ENCODE peak calls at places on chromosome 6, in seven cellular contexts. U is HCT116, M is K562, E is SK-N-SH, I is H1, B is HepG2, L is GM12878. R is an unnamed sample.

GRCh38 chr6:116314878-116315277 is 35.1 kb upstream of the TSPYL1 start:
- DNase-seq in U (no peak), M (no peak), E (no peak), I (no peak), B (no peak), L (peak), R (no peak)

GRCh38 chr6:169689247-169689646 is 12.6 kb downstream of the WDR27 start:
- DNase-seq in U (no peak), M (no peak), E (no peak), I (no peak), B (no peak), L (no peak), R (no peak)

GRCh38 chr6:17298257-17298656 is 17.1 kb downstream of the RBM24 start:
- DNase-seq in U (no peak), M (no peak), E (no peak), I (no peak), B (no peak), L (no peak), R (no peak)

GRCh38 chr6:7246401-7247178 is 66.4 kb downstream of the SSR1 start:
- DNase-seq in U (no peak), M (no peak), E (no peak), I (peak), B (no peak), L (no peak), R (no peak)

GRCh38 chr6:35581633-35582032 is 68.9 kb upstream of the TULP1 start:
- DNase-seq in U (no peak), M (no peak), E (no peak), I (peak), B (no peak), L (no peak), R (no peak)

GRCh38 chr6:73704260-73704659 is 8.3 kb downstream of the CD109 start:
- DNase-seq in U (peak), M (no peak), E (no peak), I (no peak), B (peak), L (no peak), R (no peak)

GRCh38 chr6:142566628-142567396 is 265.0 kb downstream of the ADGRG6 start:
- DNase-seq in U (peak), M (peak), E (peak), I (peak), B (peak), L (peak), R (peak)

GRCh38 chr6:33589723-33590530 is 9.9 kb upstream of the BAK1 start:
- DNase-seq in U (peak), M (peak), E (peak), I (peak), B (peak), L (peak), R (peak)

GRCh38 chr6:147381734-147382133 is 126.8 kb upstream of the SAMD5 start:
- DNase-seq in U (no peak), M (no peak), E (no peak), I (no peak), B (no peak), L (no peak), R (no peak)

GRCh38 chr6:106752641-106753040 is 123.3 kb downstream of the QRSL1 start:
- DNase-seq in U (no peak), M (no peak), E (no peak), I (no peak), B (peak), L (no peak), R (no peak)

GRCh38 chr6:69953491-69953890 is 87.1 kb downstream of the COL19A1 start:
- DNase-seq in U (no peak), M (no peak), E (no peak), I (no peak), B (no peak), L (no peak), R (no peak)

GRCh38 chr6:38345586-38345985 is 294.1 kb downstream of the BTBD9 start:
- DNase-seq in U (no peak), M (no peak), E (no peak), I (no peak), B (no peak), L (no peak), R (no peak)

GRCh38 chr6:2858678-2859324 is 17.1 kb upstream of the SERPINB1 start:
- DNase-seq in U (no peak), M (no peak), E (no peak), I (no peak), B (no peak), L (no peak), R (no peak)

GRCh38 chr6:30960907-30961673 is 20.3 kb downstream of the MUCL3 start:
- DNase-seq in U (no peak), M (no peak), E (no peak), I (no peak), B (peak), L (no peak), R (no peak)

GRCh38 chr6:39068391-39068790 is 19.8 kb downstream of the GLP1R start:
- DNase-seq in U (no peak), M (no peak), E (no peak), I (no peak), B (no peak), L (no peak), R (no peak)

GRCh38 chr6:45327956-45328522 is at the start of gene RUNX2:
- DNase-seq in U (no peak), M (no peak), E (no peak), I (no peak), B (no peak), L (no peak), R (no peak)

GRCh38 chr6:3277851-3278416 is 19.2 kb downstream of the PSMG4 start:
- DNase-seq in U (no peak), M (no peak), E (no peak), I (no peak), B (no peak), L (no peak), R (no peak)

GRCh38 chr6:88519227-88520019 is 353.3 kb upstream of the CNR1 start:
- DNase-seq in U (no peak), M (no peak), E (no peak), I (no peak), B (no peak), L (no peak), R (no peak)

GRCh38 chr6:99736302-99736701 is 129.7 kb downstream of the PRDM13 start:
- DNase-seq in U (peak), M (no peak), E (no peak), I (no peak), B (no peak), L (no peak), R (no peak)

GRCh38 chr6:147909645-147910044 is 401.2 kb downstream of the SAMD5 start:
- DNase-seq in U (no peak), M (no peak), E (no peak), I (no peak), B (no peak), L (no peak), R (no peak)

GRCh38 chr6:80333342-80333741 is 226.9 kb downstream of the BCKDHB start:
- DNase-seq in U (no peak), M (no peak), E (no peak), I (no peak), B (no peak), L (no peak), R (no peak)

GRCh38 chr6:42522021-42522420 is 41.8 kb upstream of the UBR2 start:
- DNase-seq in U (no peak), M (no peak), E (no peak), I (no peak), B (no peak), L (no peak), R (no peak)

GRCh38 chr6:32085759-32086458 is 23.2 kb downstream of the TNXB start:
- DNase-seq in U (no peak), M (peak), E (peak), I (no peak), B (no peak), L (no peak), R (peak)

GRCh38 chr6:2708456-2708855 is 42.3 kb downstream of the MYLK4 start:
- DNase-seq in U (no peak), M (no peak), E (no peak), I (no peak), B (no peak), L (no peak), R (no peak)

GRCh38 chr6:78947529-78947928 is 80.2 kb downstream of the IRAK1BP1 start:
- DNase-seq in U (no peak), M (no peak), E (no peak), I (no peak), B (no peak), L (no peak), R (no peak)

GRCh38 chr6:122553697-122554096 is 56.5 kb upstream of the PKIB start:
- DNase-seq in U (no peak), M (no peak), E (no peak), I (no peak), B (no peak), L (no peak), R (no peak)

GRCh38 chr6:168180548-168181011 is 101.6 kb upstream of the FRMD1 start:
- DNase-seq in U (no peak), M (no peak), E (no peak), I (peak), B (no peak), L (peak), R (no peak)

GRCh38 chr6:46356543-46356942 is 134.7 kb downstream of the RCAN2 start:
- DNase-seq in U (no peak), M (no peak), E (no peak), I (no peak), B (no peak), L (no peak), R (no peak)

GRCh38 chr6:168133186-168133585 is 54.2 kb upstream of the FRMD1 start:
- DNase-seq in U (no peak), M (no peak), E (no peak), I (peak), B (no peak), L (no peak), R (no peak)

GRCh38 chr6:134187751-134188150 is 130.2 kb downstream of the SGK1 start:
- DNase-seq in U (no peak), M (no peak), E (no peak), I (no peak), B (no peak), L (no peak), R (no peak)

GRCh38 chr6:16717275-16717942 is 43.9 kb downstream of the ATXN1 start:
- DNase-seq in U (no peak), M (no peak), E (no peak), I (no peak), B (no peak), L (no peak), R (no peak)

GRCh38 chr6:107207251-107207890 is 92.1 kb upstream of the BEND3 start:
- DNase-seq in U (no peak), M (no peak), E (no peak), I (no peak), B (no peak), L (no peak), R (no peak)

GRCh38 chr6:100846276-100846675 is 34.9 kb downstream of the ASCC3 start:
- DNase-seq in U (no peak), M (no peak), E (no peak), I (no peak), B (no peak), L (no peak), R (no peak)

GRCh38 chr6:46983007-46983411 is 59.1 kb downstream of the ADGRF1 start:
- DNase-seq in U (no peak), M (no peak), E (no peak), I (no peak), B (no peak), L (no peak), R (peak)

GRCh38 chr6:14981960-14982359 is 263.9 kb upstream of the JARID2 start:
- DNase-seq in U (no peak), M (no peak), E (no peak), I (no peak), B (no peak), L (no peak), R (no peak)

DNA sequence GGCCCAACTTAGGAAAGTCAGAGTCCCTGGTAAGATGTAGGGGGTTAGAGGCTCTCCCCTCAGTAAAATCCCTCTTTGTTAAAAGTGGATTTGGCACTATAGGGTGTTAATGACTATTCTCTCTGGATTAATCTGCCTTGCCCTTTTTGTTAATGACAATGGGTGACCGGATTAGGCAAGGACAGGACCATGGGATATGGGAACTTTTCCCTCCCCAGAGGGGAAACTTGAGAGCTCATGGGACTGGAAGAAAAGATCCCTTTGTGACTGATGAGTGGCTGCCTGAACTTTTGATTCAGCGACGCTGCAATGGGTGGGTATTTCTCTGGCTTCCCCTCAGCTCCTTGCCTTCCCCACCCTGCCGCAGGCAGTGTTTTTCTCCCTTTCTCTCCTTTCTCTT is 12.2 kb upstream of the TAAR9 start:
- DNase-seq in U (no peak), M (no peak), E (no peak), I (no peak), B (no peak), L (no peak), R (no peak)
- TF ChIP-seq JUND in U (no peak), M (no peak), E (no peak), I (no peak), B (no peak), L (no peak), R (no peak)

DNA sequence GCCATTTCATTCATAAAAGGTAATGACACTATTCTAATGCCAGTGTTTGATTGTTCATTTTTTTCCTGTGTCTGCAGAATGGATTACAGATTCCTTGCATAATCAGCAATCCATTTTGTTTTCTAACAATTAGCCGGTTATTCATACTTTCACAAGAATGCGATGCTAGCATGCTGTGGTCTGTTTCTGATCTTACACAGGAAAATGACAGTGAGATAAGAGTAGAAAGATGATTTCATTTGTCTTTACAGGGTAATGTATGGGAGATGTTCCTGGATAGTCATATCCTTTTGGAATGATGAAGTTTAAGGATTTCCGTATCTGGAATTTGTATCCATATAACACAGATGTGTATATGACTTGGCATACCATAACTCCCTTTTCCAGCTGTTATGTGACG is 207.3 kb downstream of the FARS2 start:
- DNase-seq in U (no peak), M (no peak), E (no peak), I (no peak), B (no peak), L (no peak), R (no peak)
- TF ChIP-seq JUND in U (no peak), M (no peak), E (peak), I (no peak), B (no peak), L (no peak), R (no peak)

GRCh38 chr6:109524129-109524528 is 41.1 kb upstream of the ZBTB24 start:
- DNase-seq in U (no peak), M (no peak), E (no peak), I (no peak), B (no peak), L (no peak), R (no peak)

GRCh38 chr6:109527989-109528388 is 45.0 kb upstream of the ZBTB24 start:
- DNase-seq in U (peak), M (peak), E (no peak), I (no peak), B (peak), L (no peak), R (no peak)

GRCh38 chr6:109521100-109521499 is 38.1 kb upstream of the ZBTB24 start:
- DNase-seq in U (no peak), M (no peak), E (no peak), I (no peak), B (no peak), L (no peak), R (no peak)

GRCh38 chr6:109526905-109527628 is 44.0 kb upstream of the ZBTB24 start:
- DNase-seq in U (peak), M (peak), E (peak), I (peak), B (peak), L (peak), R (peak)

GRCh38 chr6:109523478-109523877 is 40.5 kb upstream of the ZBTB24 start:
- DNase-seq in U (no peak), M (no peak), E (no peak), I (no peak), B (no peak), L (no peak), R (no peak)
- TF ChIP-seq JUND in U (no peak), M (no peak), E (no peak), I (no peak), B (no peak), L (no peak), R (no peak)

GRCh38 chr6:119353696-119354095 is 4.1 kb upstream of the MAN1A1 start:
- DNase-seq in U (no peak), M (no peak), E (no peak), I (no peak), B (no peak), L (no peak), R (no peak)
- TF ChIP-seq JUND in U (no peak), M (no peak), E (no peak), I (no peak), B (no peak), L (no peak), R (no peak)

GRCh38 chr6:66993272-66993671 is 1286.2 kb upstream of the EYS start:
- DNase-seq in U (no peak), M (no peak), E (no peak), I (no peak), B (no peak), L (no peak), R (no peak)
- TF ChIP-seq JUND in U (no peak), M (no peak), E (no peak), I (no peak), B (no peak), L (no peak), R (no peak)

GRCh38 chr6:145903356-145904102 is 60.6 kb downstream of the SHPRH start:
- DNase-seq in U (no peak), M (no peak), E (no peak), I (no peak), B (peak), L (no peak), R (no peak)
- TF ChIP-seq JUND in U (no peak), M (no peak), E (no peak), I (no peak), B (no peak), L (no peak), R (no peak)

GRCh38 chr6:19382676-19383075 is 454.5 kb upstream of the ID4 start:
- DNase-seq in U (no peak), M (no peak), E (no peak), I (no peak), B (no peak), L (no peak), R (no peak)
- TF ChIP-seq JUND in U (no peak), M (no peak), E (no peak), I (no peak), B (no peak), L (no peak), R (no peak)

DNA sequence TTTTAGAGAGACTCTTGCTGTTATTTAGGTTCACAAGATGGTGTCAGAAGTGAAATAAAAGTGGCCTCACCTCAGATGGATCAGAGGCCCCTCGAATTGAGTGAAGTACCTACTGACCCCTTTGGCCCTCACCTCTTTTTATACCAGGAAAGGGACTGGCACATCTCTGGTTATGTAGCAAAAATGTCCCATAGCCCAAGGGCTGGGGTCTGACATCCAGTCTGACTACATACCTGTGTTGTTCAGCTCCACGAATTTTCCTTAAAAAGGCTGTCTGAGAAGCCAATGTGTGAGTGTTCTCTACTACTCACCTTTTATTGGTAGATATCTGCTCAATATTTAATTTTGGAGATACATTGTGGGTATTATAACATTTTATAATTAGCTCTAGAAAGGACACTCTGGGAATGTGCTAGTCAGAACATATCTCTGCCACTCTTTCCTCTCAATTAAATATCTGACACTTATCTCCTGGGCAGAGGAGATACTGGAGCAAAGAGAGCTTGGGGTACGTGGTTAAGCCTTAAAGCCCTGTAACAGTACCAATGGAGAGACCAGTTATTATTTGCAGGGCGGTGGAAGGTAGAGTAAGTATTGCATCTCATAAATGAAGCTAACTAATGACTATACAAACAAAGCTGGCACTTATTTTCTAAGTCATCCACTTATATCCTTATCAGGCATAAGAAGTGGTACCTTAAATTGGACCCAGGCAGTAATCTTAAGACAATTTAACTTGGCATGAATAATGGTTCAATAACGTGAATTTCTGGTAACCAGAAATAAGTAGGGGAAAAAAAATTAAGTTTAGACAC is 20.0 kb upstream of the IL22RA2 start:
- DNase-seq in U (no peak), M (no peak), E (no peak), I (no peak), B (no peak), L (no peak), R (no peak)
- TF ChIP-seq JUND in U (no peak), M (no peak), E (no peak), I (no peak), B (no peak), L (no peak), R (no peak)

DNA sequence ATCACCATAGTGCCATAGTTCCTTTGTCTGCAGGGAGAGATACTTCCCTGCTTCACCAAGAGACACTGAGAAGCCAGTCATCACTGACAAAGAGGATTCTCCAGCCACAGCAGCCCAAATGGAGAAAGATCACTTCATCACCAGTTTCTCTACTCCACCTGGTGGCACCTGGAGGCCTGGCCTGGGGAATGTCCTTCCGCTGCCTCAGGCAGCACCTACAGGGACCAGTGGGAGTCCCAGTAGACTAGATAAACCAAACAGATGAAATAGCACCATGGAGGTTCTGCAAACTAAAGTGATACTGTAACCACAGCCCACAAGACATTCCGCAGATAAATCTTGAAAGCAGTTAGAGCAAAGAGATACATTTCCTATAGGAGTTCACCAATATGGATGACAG is 266.5 kb downstream of the C6orf118 start:
- DNase-seq in U (no peak), M (no peak), E (no peak), I (no peak), B (no peak), L (no peak), R (no peak)
- TF ChIP-seq JUND in U (no peak), M (no peak), E (no peak), I (no peak), B (no peak), L (no peak), R (no peak)